ENCODE peak calls at places on chromosomes 12 and 14, in seven cellular contexts. C, K, T, W, Q, L and V are unnamed samples. For H3K36me3, the result is how much of the 10 kb centered on the place peaks cover.

GRCh38 chr12:44076892-44077291 is 241.0 kb downstream of the TMEM117 start:
- DNase-seq in W (no peak), C (no peak), K (no peak), Q (no peak), T (no peak), L (no peak), V (peak)

GRCh38 chr14:69501362-69501964 is 16.9 kb downstream of the PLEKHD1 start:
- DNase-seq in C (no peak), W (no peak), Q (peak), T (peak), L (no peak), K (no peak), V (peak)

GRCh38 chr12:16610006-16610520 is 4.1 kb upstream of the LMO3 start:
- DNase-seq in C (no peak), K (no peak), W (no peak), L (no peak), T (no peak), Q (no peak), V (no peak)

GRCh38 chr14:26528415-26529182 is 69.2 kb downstream of the NOVA1 start:
- DNase-seq in Q (no peak), T (peak), L (peak), W (peak), C (peak), K (no peak), V (no peak)

GRCh38 chr14:102138935-102139247 is 806 bp upstream of the WDR20 start:
- DNase-seq in L (no peak), Q (peak), W (no peak), C (no peak), T (no peak), K (no peak), V (no peak)

GRCh38 chr12:52141306-52141705 is 50.5 kb downstream of the KRT80 start:
- DNase-seq in T (no peak), C (no peak), Q (no peak), W (no peak), L (no peak), K (no peak), V (no peak)

GRCh38 chr14:55130194-55130550 is 1.1 kb downstream of the LGALS3 start:
- DNase-seq in Q (no peak), W (no peak), T (peak), K (no peak), L (no peak), C (peak), V (no peak)

GRCh38 chr12:1918875-1919236 is 404 bp upstream of the CACNA2D4 start:
- DNase-seq in Q (peak), T (no peak), L (peak), C (no peak), K (no peak), W (no peak), V (no peak)

GRCh38 chr12:106130474-106131113 is 8.2 kb downstream of the NUAK1 start:
- DNase-seq in T (no peak), L (no peak), C (no peak), Q (peak), W (no peak), K (no peak), V (no peak)

GRCh38 chr12:54569995-54570531 is 18.4 kb downstream of the PPP1R1A start:
- DNase-seq in L (no peak), T (no peak), Q (no peak), W (no peak), C (no peak), K (no peak), V (no peak)

GRCh38 chr12:54572881-54573280 is 15.6 kb downstream of the PPP1R1A start:
- DNase-seq in Q (no peak), C (no peak), W (no peak), L (no peak), T (no peak), K (no peak), V (no peak)

GRCh38 chr12:54571857-54572195 is 16.6 kb downstream of the PPP1R1A start:
- DNase-seq in W (no peak), K (no peak), C (no peak), L (no peak), T (no peak), Q (no peak), V (no peak)

GRCh38 chr12:54569072-54569471 is 19.4 kb downstream of the PPP1R1A start:
- DNase-seq in C (no peak), L (no peak), W (no peak), Q (no peak), T (no peak), K (no peak), V (no peak)

GRCh38 chr12:54571166-54571856 is 17.1 kb downstream of the PPP1R1A start:
- DNase-seq in T (no peak), W (no peak), C (no peak), Q (no peak), L (no peak), K (no peak), V (peak)
- H3K36me3 ChIP-seq in T (under half), W (under half), C (under half), Q (under half), L (under half), K (under half), V (under half)

GRCh38 chr14:104820669-104821228 is 19.8 kb downstream of the ZBTB42 start:
- DNase-seq in W (peak), L (peak), C (peak), K (no peak), T (peak), Q (peak), V (peak)
- TF ChIP-seq CTCF in W (peak), L (peak), C (no peak), K (no peak), T (peak), Q (peak), V (peak)

GRCh38 chr12:4303750-4304149 is 17.3 kb upstream of the TIGAR start:
- DNase-seq in L (no peak), C (no peak), Q (peak), T (no peak), W (no peak), K (no peak), V (no peak)
- H3K36me3 ChIP-seq in L (under half), C (under half), Q (under half), T (under half), W (under half), K (under half), V (under half)

GRCh38 chr14:68295316-68295816 is 475.8 kb downstream of the RAD51B start:
- DNase-seq in K (no peak), C (peak), Q (peak), W (peak), L (no peak), T (no peak), V (no peak)

GRCh38 chr14:68300608-68301007 is 481.0 kb downstream of the RAD51B start:
- DNase-seq in L (no peak), Q (no peak), K (no peak), T (no peak), C (no peak), W (no peak), V (no peak)

GRCh38 chr14:68293404-68293803 is 473.8 kb downstream of the RAD51B start:
- DNase-seq in T (no peak), C (no peak), Q (no peak), W (peak), K (no peak), L (no peak), V (no peak)

GRCh38 chr14:68297011-68297410 is 477.4 kb downstream of the RAD51B start:
- DNase-seq in L (no peak), K (no peak), T (no peak), C (no peak), W (no peak), Q (no peak), V (no peak)

DNA sequence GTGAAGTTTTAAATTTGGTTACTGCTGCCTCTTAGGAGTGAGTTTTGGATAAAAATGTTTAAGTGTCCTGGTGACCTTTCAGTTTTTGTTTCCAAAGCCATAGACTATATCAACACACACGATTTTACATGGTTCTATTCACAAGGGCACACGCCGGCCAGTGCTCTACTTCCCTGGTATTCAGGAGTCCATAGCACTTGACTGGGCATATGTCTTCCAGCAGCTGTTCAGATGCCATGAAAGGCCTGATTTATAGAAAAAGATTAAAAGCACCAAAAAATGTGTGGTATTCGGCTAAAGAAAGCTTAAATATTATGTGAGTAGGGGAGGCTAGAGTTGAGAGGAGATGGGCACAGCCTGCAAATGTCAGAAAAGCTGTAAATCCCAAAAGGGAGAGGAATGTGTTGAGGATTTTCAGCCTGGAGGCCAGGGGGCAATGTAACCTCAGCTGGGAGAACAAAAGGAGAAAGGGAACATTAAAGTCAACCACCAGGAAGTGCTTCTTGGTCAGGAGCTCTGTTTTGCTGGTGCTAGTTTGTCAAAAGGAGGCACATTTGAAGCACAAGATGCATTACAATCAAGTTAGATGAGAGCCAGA is 478.4 kb downstream of the RAD51B start:
- DNase-seq in K (no peak), T (peak), C (no peak), Q (no peak), L (no peak), W (no peak), V (peak)
- TF ChIP-seq CTCF in K (no peak), T (peak), C (no peak), Q (peak), L (no peak), W (no peak), V (peak)

GRCh38 chr12:132021031-132021871 is 71.5 kb downstream of the EP400 start:
- DNase-seq in Q (peak), K (no peak), W (no peak), C (no peak), T (no peak), L (peak), V (no peak)
- H3K36me3 ChIP-seq in Q (under half), K (half or more), W (under half), C (under half), T (under half), L (half or more), V (half or more)

DNA sequence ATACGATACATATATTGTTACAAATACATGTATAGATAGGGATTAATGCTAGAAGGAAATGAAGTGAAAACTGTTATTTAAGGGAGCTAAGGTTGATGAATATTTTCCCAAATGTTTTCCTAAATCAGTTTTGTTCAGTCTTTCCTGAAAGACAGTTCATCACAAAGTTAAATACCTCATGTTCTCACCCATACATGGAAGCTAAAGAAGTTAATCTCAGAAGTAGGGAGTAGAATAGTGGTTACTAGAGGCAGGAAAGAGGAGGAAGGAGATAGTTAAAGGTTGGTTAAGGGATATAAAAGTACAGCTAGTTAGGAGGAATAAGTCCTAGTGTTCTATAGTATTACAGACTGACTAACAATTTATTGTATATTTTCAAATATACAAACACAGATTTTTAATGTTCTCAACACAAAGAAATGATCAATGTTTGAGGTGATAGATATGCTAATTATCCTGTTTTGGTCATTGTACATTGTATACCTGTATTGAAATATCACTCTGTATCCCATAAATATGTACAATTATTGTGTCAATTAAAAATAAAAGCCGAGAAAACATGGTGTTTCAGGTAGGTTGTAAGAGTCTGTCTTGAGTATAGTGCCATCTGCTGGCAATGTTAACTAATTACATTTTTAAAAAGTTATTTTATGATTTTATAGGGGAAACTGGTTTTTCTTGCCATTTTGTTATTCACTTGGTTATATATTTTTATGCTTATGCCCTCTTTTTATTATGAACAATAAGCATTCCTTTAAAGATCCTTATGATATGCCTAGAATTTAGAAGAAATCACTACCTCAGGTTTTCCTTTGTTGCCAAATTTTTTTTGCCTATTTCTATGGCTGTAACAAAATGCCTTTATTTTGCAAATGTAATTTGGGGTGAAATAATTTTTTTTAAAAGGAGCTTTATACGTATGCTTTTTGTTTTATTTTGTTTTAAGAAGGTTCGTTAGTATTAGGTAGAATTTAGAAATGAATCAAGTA is 26.9 kb downstream of the ZDHHC17 start:
- DNase-seq in Q (no peak), L (no peak), K (no peak), T (no peak), C (no peak), W (no peak), V (peak)
- TF ChIP-seq CTCF in Q (peak), L (peak), K (peak), T (peak), C (peak), W (peak), V (peak)

DNA sequence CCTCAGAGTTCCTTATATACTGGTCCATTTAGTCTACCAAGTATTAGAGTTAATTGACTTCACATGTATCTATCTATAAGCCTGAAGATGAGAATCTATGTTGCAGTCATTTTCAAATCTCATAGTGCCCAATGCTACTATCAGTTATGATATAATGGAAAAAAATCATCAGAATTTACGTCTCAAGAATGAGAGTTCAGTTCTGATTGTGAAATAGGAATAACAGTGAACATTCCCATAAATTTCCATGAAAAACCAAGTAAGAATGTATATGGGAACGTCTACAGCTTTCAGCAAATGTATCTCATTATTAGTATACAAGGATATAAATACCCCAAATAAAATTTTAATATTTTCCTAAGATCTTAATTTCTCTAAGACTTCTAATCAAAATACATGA is 77.2 kb downstream of the PPP1R12A start:
- DNase-seq in C (no peak), L (no peak), W (no peak), K (no peak), T (no peak), Q (no peak), V (no peak)
- H3K36me3 ChIP-seq in C (under half), L (under half), W (under half), K (under half), T (under half), Q (under half), V (under half)

GRCh38 chr12:96719671-96720362 is 187.2 kb upstream of the NEDD1 start:
- DNase-seq in Q (no peak), C (peak), L (no peak), T (peak), K (no peak), W (peak), V (no peak)
- TF ChIP-seq CTCF in Q (no peak), C (no peak), L (no peak), T (no peak), K (no peak), W (no peak), V (no peak)

GRCh38 chr12:109595321-109595902 is 21.8 kb downstream of the MVK start:
- DNase-seq in C (no peak), L (no peak), K (no peak), W (no peak), T (no peak), Q (no peak), V (no peak)
- H3K36me3 ChIP-seq in C (under half), L (under half), K (under half), W (under half), T (under half), Q (under half), V (under half)